ENCODE peak calls at places on chromosomes 12 and 14, in seven cellular contexts. One of them, this sample, is unnamed.

GRCh38 chr14:93122820-93123219 is 7.1 kb upstream of the ITPK1 start:
- DNase-seq in suprapubic skin: no peak
- DNase-seq in adrenal gland: no peak
- DNase-seq in pancreas: no peak
- DNase-seq in sigmoid colon: no peak
- DNase-seq in colonic mucosa: no peak
- DNase-seq in right lobe of liver: peak
- DNase-seq in this sample: no peak

GRCh38 chr14:34715108-34715863 is 893 bp upstream of the CFL2 start:
- DNase-seq in suprapubic skin: no peak
- DNase-seq in adrenal gland: no peak
- DNase-seq in pancreas: no peak
- DNase-seq in sigmoid colon: no peak
- DNase-seq in colonic mucosa: no peak
- DNase-seq in right lobe of liver: no peak
- DNase-seq in this sample: no peak

GRCh38 chr12:67068773-67069450 is 200.2 kb upstream of the CAND1 start:
- DNase-seq in suprapubic skin: no peak
- DNase-seq in adrenal gland: peak
- DNase-seq in pancreas: peak
- DNase-seq in sigmoid colon: peak
- DNase-seq in colonic mucosa: peak
- DNase-seq in right lobe of liver: peak
- DNase-seq in this sample: no peak

GRCh38 chr12:4526923-4527546 is 11.7 kb upstream of the RAD51AP1 start:
- DNase-seq in suprapubic skin: no peak
- DNase-seq in adrenal gland: no peak
- DNase-seq in pancreas: no peak
- DNase-seq in sigmoid colon: no peak
- DNase-seq in colonic mucosa: no peak
- DNase-seq in right lobe of liver: no peak
- DNase-seq in this sample: no peak

GRCh38 chr12:64392221-64392620 is 1.7 kb upstream of the C12orf56 start:
- DNase-seq in suprapubic skin: no peak
- DNase-seq in adrenal gland: no peak
- DNase-seq in pancreas: no peak
- DNase-seq in sigmoid colon: no peak
- DNase-seq in colonic mucosa: no peak
- DNase-seq in right lobe of liver: no peak
- DNase-seq in this sample: no peak

GRCh38 chr12:39723831-39724230 is 104.2 kb upstream of the ABCD2 start:
- DNase-seq in suprapubic skin: no peak
- DNase-seq in adrenal gland: no peak
- DNase-seq in pancreas: no peak
- DNase-seq in sigmoid colon: no peak
- DNase-seq in colonic mucosa: no peak
- DNase-seq in right lobe of liver: no peak
- DNase-seq in this sample: no peak

GRCh38 chr14:78902010-78902623 is 731.9 kb downstream of the NRXN3 start:
- DNase-seq in suprapubic skin: no peak
- DNase-seq in adrenal gland: peak
- DNase-seq in pancreas: peak
- DNase-seq in sigmoid colon: no peak
- DNase-seq in colonic mucosa: peak
- DNase-seq in right lobe of liver: no peak
- DNase-seq in this sample: peak

GRCh38 chr12:113900711-113901110 is 65.4 kb downstream of the RBM19 start:
- DNase-seq in suprapubic skin: no peak
- DNase-seq in adrenal gland: no peak
- DNase-seq in pancreas: no peak
- DNase-seq in sigmoid colon: no peak
- DNase-seq in colonic mucosa: no peak
- DNase-seq in right lobe of liver: no peak
- DNase-seq in this sample: no peak

GRCh38 chr12:28550757-28551381 is 360.6 kb downstream of the CCDC91 start:
- DNase-seq in suprapubic skin: no peak
- DNase-seq in adrenal gland: no peak
- DNase-seq in pancreas: no peak
- DNase-seq in sigmoid colon: no peak
- DNase-seq in colonic mucosa: no peak
- DNase-seq in right lobe of liver: no peak
- DNase-seq in this sample: no peak

GRCh38 chr14:32933943-32934890 is 4.5 kb upstream of the NPAS3 start:
- DNase-seq in suprapubic skin: no peak
- DNase-seq in adrenal gland: no peak
- DNase-seq in pancreas: peak
- DNase-seq in sigmoid colon: peak
- DNase-seq in colonic mucosa: no peak
- DNase-seq in right lobe of liver: no peak
- DNase-seq in this sample: no peak

GRCh38 chr12:116687888-116688287 is 50.0 kb downstream of the SPRING1 start:
- DNase-seq in suprapubic skin: peak
- DNase-seq in adrenal gland: peak
- DNase-seq in pancreas: no peak
- DNase-seq in sigmoid colon: no peak
- DNase-seq in colonic mucosa: peak
- DNase-seq in right lobe of liver: no peak
- DNase-seq in this sample: peak

GRCh38 chr12:49961111-49961922 is at the start of gene AQP5:
- DNase-seq in suprapubic skin: no peak
- DNase-seq in adrenal gland: no peak
- DNase-seq in pancreas: no peak
- DNase-seq in sigmoid colon: no peak
- DNase-seq in colonic mucosa: no peak
- DNase-seq in right lobe of liver: no peak
- DNase-seq in this sample: no peak

GRCh38 chr12:65881348-65881961 is 57.2 kb downstream of the HMGA2 start:
- DNase-seq in suprapubic skin: no peak
- DNase-seq in adrenal gland: no peak
- DNase-seq in pancreas: peak
- DNase-seq in sigmoid colon: peak
- DNase-seq in colonic mucosa: no peak
- DNase-seq in right lobe of liver: no peak
- DNase-seq in this sample: peak

GRCh38 chr12:18422849-18423248 is 161.5 kb downstream of the PIK3C2G start:
- DNase-seq in suprapubic skin: no peak
- DNase-seq in adrenal gland: no peak
- DNase-seq in pancreas: no peak
- DNase-seq in sigmoid colon: no peak
- DNase-seq in colonic mucosa: no peak
- DNase-seq in right lobe of liver: no peak
- DNase-seq in this sample: no peak

GRCh38 chr12:120538281-120539156 is 4.4 kb downstream of the RNF10 start:
- DNase-seq in suprapubic skin: no peak
- DNase-seq in adrenal gland: peak
- DNase-seq in pancreas: peak
- DNase-seq in sigmoid colon: peak
- DNase-seq in colonic mucosa: peak
- DNase-seq in right lobe of liver: peak
- DNase-seq in this sample: peak

GRCh38 chr12:109697877-109698468 is 15.7 kb upstream of the FAM222A start:
- DNase-seq in suprapubic skin: no peak
- DNase-seq in adrenal gland: no peak
- DNase-seq in pancreas: no peak
- DNase-seq in sigmoid colon: no peak
- DNase-seq in colonic mucosa: no peak
- DNase-seq in right lobe of liver: no peak
- DNase-seq in this sample: no peak

GRCh38 chr12:32988982-32989381 is 92.4 kb upstream of the PKP2 start:
- DNase-seq in suprapubic skin: no peak
- DNase-seq in adrenal gland: no peak
- DNase-seq in pancreas: no peak
- DNase-seq in sigmoid colon: no peak
- DNase-seq in colonic mucosa: no peak
- DNase-seq in right lobe of liver: no peak
- DNase-seq in this sample: no peak

GRCh38 chr14:36675581-36675980 is 13.9 kb downstream of the PAX9 start:
- DNase-seq in suprapubic skin: no peak
- DNase-seq in adrenal gland: no peak
- DNase-seq in pancreas: no peak
- DNase-seq in sigmoid colon: no peak
- DNase-seq in colonic mucosa: no peak
- DNase-seq in right lobe of liver: no peak
- DNase-seq in this sample: no peak

GRCh38 chr14:36672095-36672494 is 10.4 kb downstream of the PAX9 start:
- DNase-seq in suprapubic skin: no peak
- DNase-seq in adrenal gland: no peak
- DNase-seq in pancreas: no peak
- DNase-seq in sigmoid colon: no peak
- DNase-seq in colonic mucosa: no peak
- DNase-seq in right lobe of liver: no peak
- DNase-seq in this sample: no peak

GRCh38 chr14:36671149-36671548 is 9.5 kb downstream of the PAX9 start:
- DNase-seq in suprapubic skin: no peak
- DNase-seq in adrenal gland: no peak
- DNase-seq in pancreas: no peak
- DNase-seq in sigmoid colon: no peak
- DNase-seq in colonic mucosa: no peak
- DNase-seq in right lobe of liver: no peak
- DNase-seq in this sample: no peak

GRCh38 chr14:36676236-36676635 is 14.6 kb downstream of the PAX9 start:
- DNase-seq in suprapubic skin: no peak
- DNase-seq in adrenal gland: no peak
- DNase-seq in pancreas: no peak
- DNase-seq in sigmoid colon: no peak
- DNase-seq in colonic mucosa: no peak
- DNase-seq in right lobe of liver: peak
- DNase-seq in this sample: no peak
- H3K27ac ChIP-seq in suprapubic skin: no peak
- H3K27ac ChIP-seq in adrenal gland: no peak
- H3K27ac ChIP-seq in pancreas: no peak
- H3K27ac ChIP-seq in sigmoid colon: no peak
- H3K27ac ChIP-seq in colonic mucosa: no peak
- H3K27ac ChIP-seq in right lobe of liver: no peak
- H3K27ac ChIP-seq in this sample: no peak

GRCh38 chr14:21997300-21997699 is 323.7 kb upstream of the OR4E1 start:
- DNase-seq in suprapubic skin: no peak
- DNase-seq in adrenal gland: no peak
- DNase-seq in pancreas: no peak
- DNase-seq in sigmoid colon: no peak
- DNase-seq in colonic mucosa: no peak
- DNase-seq in right lobe of liver: no peak
- DNase-seq in this sample: no peak
- TF ChIP-seq CTCF in suprapubic skin: no peak
- TF ChIP-seq CTCF in adrenal gland: no peak
- TF ChIP-seq CTCF in pancreas: no peak
- TF ChIP-seq CTCF in sigmoid colon: no peak
- TF ChIP-seq CTCF in colonic mucosa: no peak
- TF ChIP-seq CTCF in right lobe of liver: peak
- TF ChIP-seq CTCF in this sample: no peak

GRCh38 chr12:130873106-130873795 is 1.4 kb downstream of the RAN start:
- DNase-seq in suprapubic skin: no peak
- DNase-seq in adrenal gland: no peak
- DNase-seq in pancreas: no peak
- DNase-seq in sigmoid colon: no peak
- DNase-seq in colonic mucosa: no peak
- DNase-seq in right lobe of liver: no peak
- DNase-seq in this sample: no peak
- H3K27ac ChIP-seq in suprapubic skin: no peak
- H3K27ac ChIP-seq in adrenal gland: no peak
- H3K27ac ChIP-seq in pancreas: no peak
- H3K27ac ChIP-seq in sigmoid colon: no peak
- H3K27ac ChIP-seq in colonic mucosa: no peak
- H3K27ac ChIP-seq in right lobe of liver: peak
- H3K27ac ChIP-seq in this sample: peak

DNA sequence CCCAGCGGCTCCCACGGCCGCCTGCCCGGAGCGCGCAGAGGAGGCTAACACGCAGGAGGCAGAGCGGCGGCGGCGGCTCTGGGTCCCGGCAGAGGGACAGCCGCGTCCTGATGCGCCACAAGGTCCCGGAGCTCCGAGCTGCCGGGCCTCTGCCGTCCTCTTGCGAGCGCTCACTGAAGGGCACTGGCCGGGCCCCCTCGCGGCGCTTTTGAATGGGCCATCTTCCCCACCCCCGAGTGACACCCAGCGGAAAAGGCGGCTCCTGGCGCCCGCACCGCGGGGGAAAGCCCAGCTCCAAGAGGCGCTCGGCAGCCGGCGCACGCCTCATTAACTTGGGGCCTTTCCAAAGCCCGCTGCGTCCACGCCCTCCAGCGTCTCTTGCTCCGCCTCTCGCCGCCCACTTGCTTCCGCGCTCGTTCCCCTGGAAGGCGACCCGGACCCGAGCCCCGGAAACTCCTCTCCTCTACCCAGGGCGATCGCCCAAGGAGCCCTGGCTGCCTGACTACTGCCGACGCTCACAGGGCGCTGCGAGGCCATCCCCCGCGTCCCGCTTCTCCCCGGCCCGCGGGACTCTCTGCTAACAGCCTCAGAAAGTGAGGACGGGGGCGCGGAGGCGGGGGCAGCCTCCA is at the start of gene PHLDA1:
- DNase-seq in suprapubic skin: peak
- DNase-seq in adrenal gland: peak
- DNase-seq in pancreas: peak
- DNase-seq in sigmoid colon: peak
- DNase-seq in colonic mucosa: peak
- DNase-seq in right lobe of liver: peak
- DNase-seq in this sample: peak
- TF ChIP-seq CTCF in suprapubic skin: peak
- TF ChIP-seq CTCF in adrenal gland: peak
- TF ChIP-seq CTCF in pancreas: peak
- TF ChIP-seq CTCF in sigmoid colon: peak
- TF ChIP-seq CTCF in colonic mucosa: peak
- TF ChIP-seq CTCF in right lobe of liver: peak
- TF ChIP-seq CTCF in this sample: peak

GRCh38 chr12:53061404-53062010 is 11.6 kb downstream of the TNS2 start:
- DNase-seq in suprapubic skin: no peak
- DNase-seq in adrenal gland: peak
- DNase-seq in pancreas: peak
- DNase-seq in sigmoid colon: peak
- DNase-seq in colonic mucosa: peak
- DNase-seq in right lobe of liver: peak
- DNase-seq in this sample: no peak
- H3K27ac ChIP-seq in suprapubic skin: no peak
- H3K27ac ChIP-seq in adrenal gland: no peak
- H3K27ac ChIP-seq in pancreas: peak
- H3K27ac ChIP-seq in sigmoid colon: peak
- H3K27ac ChIP-seq in colonic mucosa: no peak
- H3K27ac ChIP-seq in right lobe of liver: peak
- H3K27ac ChIP-seq in this sample: no peak

DNA sequence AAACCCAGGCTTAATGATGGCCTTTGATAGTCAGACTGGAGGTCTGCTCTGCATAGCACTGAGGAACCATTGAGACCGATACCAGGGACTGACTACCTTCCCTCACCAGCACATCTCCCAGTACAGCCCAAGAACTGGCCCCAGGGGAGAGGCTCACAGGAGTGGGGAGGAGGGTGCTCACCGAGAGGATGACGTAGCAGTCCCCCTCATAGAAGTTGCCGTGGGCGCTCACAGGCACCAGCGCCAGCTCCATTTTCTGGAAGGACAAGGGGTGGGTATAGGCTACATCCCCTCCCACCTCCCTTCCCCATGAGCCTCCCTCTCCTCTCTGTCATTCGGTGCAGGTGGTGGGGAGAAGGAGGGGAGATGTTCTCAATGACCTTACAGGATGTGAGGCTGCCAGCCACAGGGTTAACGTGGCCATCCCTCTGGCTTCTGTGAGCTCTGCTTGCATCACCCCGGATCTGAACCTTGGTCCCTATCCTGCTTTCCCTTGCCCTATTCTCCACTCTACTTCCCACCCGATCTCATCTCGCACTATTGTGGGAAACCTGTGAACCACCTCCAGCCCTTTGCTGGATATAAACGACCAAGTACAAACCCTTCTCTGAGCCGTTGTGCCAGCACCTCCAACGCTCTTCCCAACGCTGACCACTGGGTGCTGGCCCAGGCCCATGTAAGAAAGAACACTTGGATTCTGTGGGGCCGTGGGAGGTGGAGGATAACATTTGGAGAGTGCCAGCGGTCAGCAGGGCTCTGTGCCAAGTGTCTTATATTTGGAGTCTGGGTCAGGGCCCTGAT is 4.4 kb downstream of the AVIL start:
- DNase-seq in suprapubic skin: no peak
- DNase-seq in adrenal gland: no peak
- DNase-seq in pancreas: no peak
- DNase-seq in sigmoid colon: no peak
- DNase-seq in colonic mucosa: no peak
- DNase-seq in right lobe of liver: no peak
- DNase-seq in this sample: no peak
- TF ChIP-seq CTCF in suprapubic skin: no peak
- TF ChIP-seq CTCF in adrenal gland: no peak
- TF ChIP-seq CTCF in pancreas: no peak
- TF ChIP-seq CTCF in sigmoid colon: no peak
- TF ChIP-seq CTCF in colonic mucosa: no peak
- TF ChIP-seq CTCF in right lobe of liver: no peak
- TF ChIP-seq CTCF in this sample: no peak